ENCODE peak calls at places on chromosome 6, in nine cellular contexts. One of them, this sample, is unnamed.

GRCh38 chr6:130587778-130588520 is 222.1 kb downstream of the TMEM200A start:
- DNase-seq in GM23248: peak
- DNase-seq in pancreas: no peak
- DNase-seq in nucleus accumbens: no peak
- DNase-seq in glutamatergic neuron: no peak
- DNase-seq in progenitor cell of endocrine pancreas: no peak
- DNase-seq in foreskin keratinocyte: peak
- DNase-seq in mucosa of descending colon: no peak
- DNase-seq in A549: no peak
- DNase-seq in this sample: peak

GRCh38 chr6:4864534-4864933 is 88.3 kb downstream of the CDYL start:
- DNase-seq in GM23248: no peak
- DNase-seq in pancreas: no peak
- DNase-seq in nucleus accumbens: no peak
- DNase-seq in glutamatergic neuron: no peak
- DNase-seq in progenitor cell of endocrine pancreas: no peak
- DNase-seq in foreskin keratinocyte: no peak
- DNase-seq in mucosa of descending colon: no peak
- DNase-seq in A549: no peak
- DNase-seq in this sample: no peak

GRCh38 chr6:129280719-129281118 is 397.8 kb downstream of the LAMA2 start:
- DNase-seq in GM23248: no peak
- DNase-seq in pancreas: no peak
- DNase-seq in nucleus accumbens: no peak
- DNase-seq in glutamatergic neuron: no peak
- DNase-seq in progenitor cell of endocrine pancreas: no peak
- DNase-seq in foreskin keratinocyte: no peak
- DNase-seq in mucosa of descending colon: no peak
- DNase-seq in A549: no peak
- DNase-seq in this sample: no peak

GRCh38 chr6:149236584-149236983 is 80.9 kb upstream of the TAB2 start:
- DNase-seq in GM23248: no peak
- DNase-seq in pancreas: no peak
- DNase-seq in nucleus accumbens: no peak
- DNase-seq in glutamatergic neuron: no peak
- DNase-seq in progenitor cell of endocrine pancreas: no peak
- DNase-seq in foreskin keratinocyte: no peak
- DNase-seq in mucosa of descending colon: no peak
- DNase-seq in A549: no peak
- DNase-seq in this sample: no peak

GRCh38 chr6:25302677-25303128 is 23.5 kb downstream of the CARMIL1 start:
- DNase-seq in GM23248: peak
- DNase-seq in pancreas: no peak
- DNase-seq in nucleus accumbens: no peak
- DNase-seq in glutamatergic neuron: peak
- DNase-seq in progenitor cell of endocrine pancreas: peak
- DNase-seq in foreskin keratinocyte: no peak
- DNase-seq in mucosa of descending colon: no peak
- DNase-seq in A549: peak
- DNase-seq in this sample: peak

GRCh38 chr6:17390276-17390675 is 3.1 kb upstream of the CAP2 start:
- DNase-seq in GM23248: no peak
- DNase-seq in pancreas: no peak
- DNase-seq in nucleus accumbens: no peak
- DNase-seq in glutamatergic neuron: no peak
- DNase-seq in progenitor cell of endocrine pancreas: no peak
- DNase-seq in foreskin keratinocyte: no peak
- DNase-seq in mucosa of descending colon: no peak
- DNase-seq in A549: no peak
- DNase-seq in this sample: no peak

GRCh38 chr6:35084511-35085203 is 56.5 kb downstream of the TCP11 start:
- DNase-seq in GM23248: no peak
- DNase-seq in pancreas: no peak
- DNase-seq in nucleus accumbens: no peak
- DNase-seq in glutamatergic neuron: no peak
- DNase-seq in progenitor cell of endocrine pancreas: no peak
- DNase-seq in foreskin keratinocyte: no peak
- DNase-seq in mucosa of descending colon: peak
- DNase-seq in A549: no peak
- DNase-seq in this sample: no peak

GRCh38 chr6:28353981-28354676 is 4.4 kb downstream of the ZKSCAN3 start:
- DNase-seq in GM23248: peak
- DNase-seq in pancreas: peak
- DNase-seq in nucleus accumbens: no peak
- DNase-seq in glutamatergic neuron: no peak
- DNase-seq in progenitor cell of endocrine pancreas: no peak
- DNase-seq in foreskin keratinocyte: peak
- DNase-seq in mucosa of descending colon: peak
- DNase-seq in A549: peak
- DNase-seq in this sample: peak

GRCh38 chr6:79373246-79373645 is 138.8 kb upstream of the HMGN3 start:
- DNase-seq in GM23248: no peak
- DNase-seq in pancreas: no peak
- DNase-seq in nucleus accumbens: no peak
- DNase-seq in glutamatergic neuron: no peak
- DNase-seq in progenitor cell of endocrine pancreas: no peak
- DNase-seq in foreskin keratinocyte: no peak
- DNase-seq in mucosa of descending colon: no peak
- DNase-seq in A549: no peak
- DNase-seq in this sample: no peak

GRCh38 chr6:111823831-111824607 is 49.2 kb downstream of the FYN start:
- DNase-seq in GM23248: peak
- DNase-seq in pancreas: no peak
- DNase-seq in nucleus accumbens: no peak
- DNase-seq in glutamatergic neuron: no peak
- DNase-seq in progenitor cell of endocrine pancreas: no peak
- DNase-seq in foreskin keratinocyte: peak
- DNase-seq in mucosa of descending colon: no peak
- DNase-seq in A549: no peak
- DNase-seq in this sample: peak

GRCh38 chr6:138031850-138032249 is 75.4 kb downstream of the PERP start:
- DNase-seq in GM23248: no peak
- DNase-seq in pancreas: no peak
- DNase-seq in nucleus accumbens: no peak
- DNase-seq in glutamatergic neuron: no peak
- DNase-seq in progenitor cell of endocrine pancreas: no peak
- DNase-seq in foreskin keratinocyte: peak
- DNase-seq in mucosa of descending colon: no peak
- DNase-seq in A549: no peak
- DNase-seq in this sample: no peak

GRCh38 chr6:125904871-125905270 is 51.7 kb upstream of the HINT3 start:
- DNase-seq in GM23248: peak
- DNase-seq in pancreas: no peak
- DNase-seq in nucleus accumbens: no peak
- DNase-seq in glutamatergic neuron: no peak
- DNase-seq in progenitor cell of endocrine pancreas: no peak
- DNase-seq in foreskin keratinocyte: peak
- DNase-seq in mucosa of descending colon: no peak
- DNase-seq in A549: no peak
- DNase-seq in this sample: peak

GRCh38 chr6:21800948-21801438 is 207.4 kb downstream of the SOX4 start:
- DNase-seq in GM23248: peak
- DNase-seq in pancreas: peak
- DNase-seq in nucleus accumbens: no peak
- DNase-seq in glutamatergic neuron: peak
- DNase-seq in progenitor cell of endocrine pancreas: no peak
- DNase-seq in foreskin keratinocyte: no peak
- DNase-seq in mucosa of descending colon: no peak
- DNase-seq in A549: peak
- DNase-seq in this sample: peak

GRCh38 chr6:87919001-87919400 is 128.6 kb upstream of the SPACA1 start:
- DNase-seq in GM23248: no peak
- DNase-seq in pancreas: no peak
- DNase-seq in nucleus accumbens: no peak
- DNase-seq in glutamatergic neuron: no peak
- DNase-seq in progenitor cell of endocrine pancreas: no peak
- DNase-seq in foreskin keratinocyte: no peak
- DNase-seq in mucosa of descending colon: no peak
- DNase-seq in A549: no peak
- DNase-seq in this sample: no peak

GRCh38 chr6:39076993-39077535 is 28.5 kb downstream of the GLP1R start:
- DNase-seq in GM23248: no peak
- DNase-seq in pancreas: no peak
- DNase-seq in nucleus accumbens: no peak
- DNase-seq in glutamatergic neuron: no peak
- DNase-seq in progenitor cell of endocrine pancreas: no peak
- DNase-seq in foreskin keratinocyte: no peak
- DNase-seq in mucosa of descending colon: no peak
- DNase-seq in A549: no peak
- DNase-seq in this sample: no peak

GRCh38 chr6:163405412-163406309 is 8.9 kb upstream of the QKI start:
- DNase-seq in GM23248: peak
- DNase-seq in pancreas: peak
- DNase-seq in nucleus accumbens: peak
- DNase-seq in glutamatergic neuron: no peak
- DNase-seq in progenitor cell of endocrine pancreas: no peak
- DNase-seq in foreskin keratinocyte: no peak
- DNase-seq in mucosa of descending colon: peak
- DNase-seq in A549: no peak
- DNase-seq in this sample: no peak

GRCh38 chr6:25175656-25176055 is 103.5 kb upstream of the CARMIL1 start:
- DNase-seq in GM23248: no peak
- DNase-seq in pancreas: no peak
- DNase-seq in nucleus accumbens: no peak
- DNase-seq in glutamatergic neuron: no peak
- DNase-seq in progenitor cell of endocrine pancreas: no peak
- DNase-seq in foreskin keratinocyte: no peak
- DNase-seq in mucosa of descending colon: no peak
- DNase-seq in A549: peak
- DNase-seq in this sample: no peak

GRCh38 chr6:133681880-133682279 is 207.0 kb upstream of the TCF21 start:
- DNase-seq in GM23248: no peak
- DNase-seq in pancreas: no peak
- DNase-seq in nucleus accumbens: no peak
- DNase-seq in glutamatergic neuron: no peak
- DNase-seq in progenitor cell of endocrine pancreas: no peak
- DNase-seq in foreskin keratinocyte: no peak
- DNase-seq in mucosa of descending colon: no peak
- DNase-seq in A549: no peak
- DNase-seq in this sample: no peak

GRCh38 chr6:146859795-146860495 is 261.2 kb downstream of the ADGB start:
- DNase-seq in GM23248: no peak
- DNase-seq in pancreas: no peak
- DNase-seq in nucleus accumbens: no peak
- DNase-seq in glutamatergic neuron: no peak
- DNase-seq in progenitor cell of endocrine pancreas: no peak
- DNase-seq in foreskin keratinocyte: no peak
- DNase-seq in mucosa of descending colon: no peak
- DNase-seq in A549: no peak
- DNase-seq in this sample: no peak

GRCh38 chr6:8494730-8495129 is 59.4 kb upstream of the SLC35B3 start:
- DNase-seq in GM23248: no peak
- DNase-seq in pancreas: no peak
- DNase-seq in nucleus accumbens: no peak
- DNase-seq in glutamatergic neuron: no peak
- DNase-seq in progenitor cell of endocrine pancreas: no peak
- DNase-seq in foreskin keratinocyte: no peak
- DNase-seq in mucosa of descending colon: no peak
- DNase-seq in A549: no peak
- DNase-seq in this sample: no peak

GRCh38 chr6:33929575-33930288 is 125.9 kb upstream of the MLN start:
- DNase-seq in GM23248: no peak
- DNase-seq in pancreas: no peak
- DNase-seq in nucleus accumbens: no peak
- DNase-seq in glutamatergic neuron: no peak
- DNase-seq in progenitor cell of endocrine pancreas: no peak
- DNase-seq in foreskin keratinocyte: no peak
- DNase-seq in mucosa of descending colon: no peak
- DNase-seq in A549: no peak
- DNase-seq in this sample: no peak

GRCh38 chr6:34273242-34273805 is 24.5 kb upstream of the SMIM29 start:
- DNase-seq in GM23248: no peak
- DNase-seq in pancreas: peak
- DNase-seq in nucleus accumbens: no peak
- DNase-seq in glutamatergic neuron: no peak
- DNase-seq in progenitor cell of endocrine pancreas: no peak
- DNase-seq in foreskin keratinocyte: no peak
- DNase-seq in mucosa of descending colon: no peak
- DNase-seq in A549: no peak
- DNase-seq in this sample: peak

GRCh38 chr6:133567656-133568055 is 321.3 kb upstream of the TCF21 start:
- DNase-seq in GM23248: peak
- DNase-seq in pancreas: no peak
- DNase-seq in nucleus accumbens: no peak
- DNase-seq in glutamatergic neuron: no peak
- DNase-seq in progenitor cell of endocrine pancreas: no peak
- DNase-seq in foreskin keratinocyte: no peak
- DNase-seq in mucosa of descending colon: no peak
- DNase-seq in A549: no peak
- DNase-seq in this sample: peak

GRCh38 chr6:63943826-63944225 is 308.2 kb downstream of the PHF3 start:
- DNase-seq in GM23248: no peak
- DNase-seq in pancreas: no peak
- DNase-seq in nucleus accumbens: no peak
- DNase-seq in glutamatergic neuron: no peak
- DNase-seq in progenitor cell of endocrine pancreas: no peak
- DNase-seq in foreskin keratinocyte: no peak
- DNase-seq in mucosa of descending colon: no peak
- DNase-seq in A549: no peak
- DNase-seq in this sample: no peak

GRCh38 chr6:149843051-149843633 is 21.0 kb downstream of the LRP11 start:
- DNase-seq in GM23248: no peak
- DNase-seq in pancreas: no peak
- DNase-seq in nucleus accumbens: no peak
- DNase-seq in glutamatergic neuron: no peak
- DNase-seq in progenitor cell of endocrine pancreas: no peak
- DNase-seq in foreskin keratinocyte: no peak
- DNase-seq in mucosa of descending colon: no peak
- DNase-seq in A549: no peak
- DNase-seq in this sample: no peak

GRCh38 chr6:79872986-79873385 is 74.4 kb downstream of the ELOVL4 start:
- DNase-seq in GM23248: peak
- DNase-seq in pancreas: no peak
- DNase-seq in nucleus accumbens: no peak
- DNase-seq in glutamatergic neuron: no peak
- DNase-seq in progenitor cell of endocrine pancreas: no peak
- DNase-seq in foreskin keratinocyte: peak
- DNase-seq in mucosa of descending colon: no peak
- DNase-seq in A549: peak
- DNase-seq in this sample: peak

GRCh38 chr6:71245265-71246049 is 43.2 kb upstream of the OGFRL1 start:
- DNase-seq in GM23248: no peak
- DNase-seq in pancreas: no peak
- DNase-seq in nucleus accumbens: no peak
- DNase-seq in glutamatergic neuron: no peak
- DNase-seq in progenitor cell of endocrine pancreas: no peak
- DNase-seq in foreskin keratinocyte: no peak
- DNase-seq in mucosa of descending colon: no peak
- DNase-seq in A549: no peak
- DNase-seq in this sample: no peak

GRCh38 chr6:144695858-144696533 is 410.9 kb downstream of the UTRN start:
- DNase-seq in GM23248: no peak
- DNase-seq in pancreas: no peak
- DNase-seq in nucleus accumbens: no peak
- DNase-seq in glutamatergic neuron: no peak
- DNase-seq in progenitor cell of endocrine pancreas: no peak
- DNase-seq in foreskin keratinocyte: no peak
- DNase-seq in mucosa of descending colon: no peak
- DNase-seq in A549: no peak
- DNase-seq in this sample: no peak

GRCh38 chr6:117739869-117740268 is 64.6 kb downstream of the NUS1 start:
- DNase-seq in GM23248: no peak
- DNase-seq in pancreas: no peak
- DNase-seq in nucleus accumbens: no peak
- DNase-seq in glutamatergic neuron: no peak
- DNase-seq in progenitor cell of endocrine pancreas: no peak
- DNase-seq in foreskin keratinocyte: no peak
- DNase-seq in mucosa of descending colon: no peak
- DNase-seq in A549: no peak
- DNase-seq in this sample: no peak

GRCh38 chr6:626236-626635 is 30.7 kb downstream of the HUS1B start:
- DNase-seq in GM23248: no peak
- DNase-seq in pancreas: no peak
- DNase-seq in nucleus accumbens: no peak
- DNase-seq in glutamatergic neuron: no peak
- DNase-seq in progenitor cell of endocrine pancreas: no peak
- DNase-seq in foreskin keratinocyte: no peak
- DNase-seq in mucosa of descending colon: no peak
- DNase-seq in A549: no peak
- DNase-seq in this sample: peak

GRCh38 chr6:56953597-56954388 is 1.1 kb upstream of the BEND6 start:
- DNase-seq in GM23248: peak
- DNase-seq in pancreas: no peak
- DNase-seq in nucleus accumbens: no peak
- DNase-seq in glutamatergic neuron: peak
- DNase-seq in progenitor cell of endocrine pancreas: no peak
- DNase-seq in foreskin keratinocyte: peak
- DNase-seq in mucosa of descending colon: no peak
- DNase-seq in A549: peak
- DNase-seq in this sample: no peak

This sample was measured in IMR-90.